ENCODE peak calls at places on chromosomes 2 and 18, in nine cellular contexts. W is foreskin fibroblast; M is activated T-cell treated with anti-CD3 and anti-CD28 coated beads, Interleukin-2, amount 50 U/mL, for 72 hours; O is osteocyte; E is posterior vena cava; A is HEK293T; R is M059J; V is NB4; U is activated T-helper 1 cell treated with anti-CD3 and anti-CD28 coated beads, Interleukin-12 subunit alpha, Interleukin-12 subunit beta, Interleukin-2, Interleukin-4 antibody, amounts not matched to agents 30 ng/mL and 10 ng/mL and 1 ng/mL, durations not matched to agents 14 hours and 24 hours and 36 hours. D is an unnamed sample.

GRCh38 chr2:181615086-181615635 is 41.7 kb downstream of the CERKL start:
- DNase-seq in M (no peak), A (no peak), R (no peak), E (no peak), U (no peak), O (no peak), V (no peak), W (no peak), D (no peak)

GRCh38 chr18:9941108-9941507 is 27.3 kb downstream of the VAPA start:
- DNase-seq in E (no peak), A (no peak), O (no peak), R (no peak), V (no peak), W (no peak), M (no peak), U (no peak), D (no peak)

GRCh38 chr2:19863303-19864041 is 38.3 kb downstream of the TTC32 start:
- DNase-seq in A (peak; percentile 82), R (peak; percentile 42), W (peak; percentile 77), O (peak; percentile 90), U (peak; percentile 49), V (peak; percentile 57), E (peak; percentile 93), M (peak; percentile 77), D (peak; percentile 82)

GRCh38 chr2:218781691-218782528 is at the start of gene CYP27A1:
- DNase-seq in A (no peak), O (peak; percentile 85), W (peak; percentile 68), V (no peak), M (no peak), R (peak; percentile 39), E (peak; percentile 86), U (no peak), D (peak; percentile 81)

GRCh38 chr2:71064754-71065621 is 3.5 kb upstream of the NAGK start:
- DNase-seq in M (no peak), U (no peak), W (peak; percentile 69), O (no peak), R (no peak), E (no peak), A (no peak), V (peak; percentile 93), D (no peak)

GRCh38 chr2:74846481-74846880 is 12.6 kb downstream of the HK2 start:
- DNase-seq in R (no peak), O (no peak), V (no peak), M (no peak), U (no peak), A (no peak), W (no peak), E (no peak), D (no peak)

GRCh38 chr2:11533278-11534077 is at the start of gene GREB1:
- DNase-seq in M (no peak), E (no peak), V (peak; percentile 88), W (peak; percentile 79), O (no peak), A (no peak), U (no peak), R (peak; percentile 30), D (no peak)

GRCh38 chr2:233492078-233492477 is 74.5 kb downstream of the USP40 start:
- DNase-seq in E (no peak), M (no peak), A (no peak), O (no peak), U (no peak), W (no peak), R (no peak), V (no peak), D (no peak)

GRCh38 chr2:105072039-105072438 is 34.2 kb downstream of the MRPS9 start:
- DNase-seq in R (no peak), A (no peak), W (no peak), O (no peak), E (no peak), U (peak; percentile 21), V (no peak), M (peak; percentile 54), D (no peak)

GRCh38 chr18:58943896-58944295 is 79.2 kb downstream of the ZNF532 start:
- DNase-seq in W (no peak), V (no peak), M (no peak), R (no peak), O (no peak), A (no peak), U (no peak), E (no peak), D (no peak)

GRCh38 chr18:78984941-78985784 is 5.5 kb downstream of the SALL3 start:
- DNase-seq in A (peak; percentile 9), U (no peak), R (peak; percentile 36), W (peak; percentile 10), O (no peak), M (peak; percentile 29), E (peak; percentile 62), V (peak; percentile 51), D (no peak)

GRCh38 chr2:109514857-109515256 is 98.9 kb downstream of the SEPTIN10 start:
- DNase-seq in O (no peak), V (no peak), A (no peak), E (no peak), W (no peak), U (no peak), R (no peak), M (no peak), D (no peak)

GRCh38 chr2:240500561-240501423 is 57.0 kb downstream of the ANKMY1 start:
- DNase-seq in R (no peak), A (no peak), V (no peak), U (no peak), E (peak; percentile 73), M (no peak), O (peak; percentile 79), W (no peak), D (peak; percentile 60)

GRCh38 chr2:150325656-150326055 is 161.8 kb downstream of the RND3 start:
- DNase-seq in E (no peak), M (no peak), A (no peak), U (no peak), R (no peak), O (no peak), V (no peak), W (no peak), D (no peak)

GRCh38 chr2:241148891-241149674 is at the start of gene PASK:
- DNase-seq in A (peak; percentile 87), U (peak; percentile 92), W (peak; percentile 97), V (peak; percentile 98), R (peak; percentile 93), O (peak; percentile 96), M (peak; percentile 94), E (peak; percentile 98), D (peak; percentile 97)

GRCh38 chr2:96146151-96146880 is 1.1 kb upstream of the DUSP2 start:
- DNase-seq in M (peak; percentile 91), W (no peak), E (peak; percentile 92), R (peak; percentile 81), V (peak; percentile 93), U (peak; percentile 83), A (no peak), O (no peak), D (peak; percentile 81)

GRCh38 chr2:149586898-149587219 is 716 bp downstream of the MMADHC start:
- DNase-seq in A (no peak), V (no peak), O (no peak), M (no peak), U (no peak), E (no peak), R (no peak), W (no peak), D (no peak)

GRCh38 chr18:77013777-77014525 is 118.6 kb downstream of the MBP start:
- DNase-seq in R (no peak), A (no peak), W (no peak), U (no peak), O (no peak), E (no peak), M (no peak), V (no peak), D (peak; percentile 89)

GRCh38 chr2:70837980-70838379 is 2.4 kb upstream of the CD207 start:
- DNase-seq in U (no peak), W (no peak), A (no peak), M (no peak), R (no peak), E (no peak), O (no peak), V (no peak), D (no peak)

GRCh38 chr18:12608292-12608691 is 49.6 kb downstream of the SPIRE1 start:
- DNase-seq in E (no peak), O (no peak), R (peak; percentile 46), U (no peak), A (no peak), M (no peak), W (peak; percentile 66), V (no peak), D (no peak)

GRCh38 chr2:174716785-174717184 is 47.5 kb downstream of the CHRNA1 start:
- DNase-seq in E (no peak), A (no peak), U (no peak), V (no peak), O (no peak), W (no peak), R (no peak), M (no peak), D (no peak)

GRCh38 chr2:16069663-16069932 is 129.2 kb downstream of the MYCN start:
- DNase-seq in R (no peak), U (no peak), E (no peak), A (no peak), O (no peak), M (no peak), V (no peak), W (no peak), D (no peak)